ENCODE peak calls at places on chromosome 14, in nine cellular contexts. O is germinal center, C is cardiac fibroblast, X is WTC11, M is NCI-H1417, Z is activated T-helper 1 cell treated with Interleukin-2 at 50 U/mL for 16 hours, G is RCC 7860, V is dermis blood vessel endothelial cell, H is HEK293T. J is an unnamed sample.

GRCh38 chr14:77024171-77024627 is 4.3 kb downstream of the IRF2BPL start:
- DNase-seq in O (no peak), C (peak; percentile 34), X (peak; percentile 89), M (peak; percentile 90), Z (peak; percentile 52), G (no peak), V (no peak), H (no peak), J (no peak)

GRCh38 chr14:61662437-61663311 is 32.6 kb upstream of the HIF1A start:
- DNase-seq in O (peak; percentile 54), C (peak; percentile 89), X (no peak), M (no peak), Z (peak; percentile 24), G (peak; percentile 84), V (peak; percentile 46), H (no peak), J (peak; percentile 86)

GRCh38 chr14:96409701-96410100 is 17.8 kb downstream of the AK7 start:
- DNase-seq in O (no peak), C (no peak), X (no peak), M (no peak), Z (no peak), G (peak; percentile 49), V (peak; percentile 76), H (no peak), J (no peak)

GRCh38 chr14:33669111-33669510 is 281.8 kb downstream of the EGLN3 start:
- DNase-seq in O (no peak), C (peak; percentile 38), X (no peak), M (no peak), Z (no peak), G (no peak), V (no peak), H (no peak), J (no peak)

GRCh38 chr14:100899841-100900771 is 3.4 kb downstream of the RTL1 start:
- DNase-seq in O (no peak), C (no peak), X (peak; percentile 21), M (peak; percentile 76), Z (no peak), G (no peak), V (peak; percentile 20), H (no peak), J (no peak)

GRCh38 chr14:75523771-75524171 is 1.5 kb downstream of the BATF start:
- DNase-seq in O (no peak), C (peak; percentile 62), X (no peak), M (no peak), Z (no peak), G (no peak), V (peak; percentile 89), H (no peak), J (no peak)

GRCh38 chr14:30211326-30211725 is 283.7 kb upstream of the PRKD1 start:
- DNase-seq in O (no peak), C (peak; percentile 68), X (no peak), M (no peak), Z (no peak), G (no peak), V (no peak), H (no peak), J (no peak)

GRCh38 chr14:85934123-85934885 is 404.4 kb downstream of the FLRT2 start:
- DNase-seq in O (peak; percentile 2), C (peak; percentile 39), X (no peak), M (peak; percentile 47), Z (peak; percentile 22), G (peak; percentile 49), V (peak; percentile 27), H (no peak), J (peak; percentile 64)

GRCh38 chr14:31690056-31690455 is 128.9 kb downstream of the NUBPL start:
- DNase-seq in O (no peak), C (no peak), X (no peak), M (no peak), Z (no peak), G (no peak), V (no peak), H (no peak), J (no peak)

GRCh38 chr14:73634333-73634833 is 10.4 kb upstream of the DNAL1 start:
- DNase-seq in O (no peak), C (peak; percentile 12), X (peak; percentile 92), M (peak; percentile 81), Z (no peak), G (no peak), V (peak; percentile 60), H (no peak), J (no peak)

GRCh38 chr14:35385042-35385839 is 19.3 kb downstream of the NFKBIA start:
- DNase-seq in O (no peak), C (peak; percentile 90), X (no peak), M (peak; percentile 68), Z (no peak), G (peak; percentile 86), V (no peak), H (no peak), J (no peak)

GRCh38 chr14:25836647-25837046 is 761.2 kb downstream of the NOVA1 start:
- DNase-seq in O (no peak), C (no peak), X (no peak), M (peak; percentile 5), Z (no peak), G (no peak), V (no peak), H (no peak), J (no peak)

GRCh38 chr14:65369560-65369959 is 43.0 kb upstream of the FUT8 start:
- DNase-seq in O (no peak), C (no peak), X (no peak), M (no peak), Z (no peak), G (no peak), V (no peak), H (no peak), J (no peak)

GRCh38 chr14:27175489-27175888 is 577.7 kb upstream of the NOVA1 start:
- DNase-seq in O (no peak), C (no peak), X (no peak), M (no peak), Z (no peak), G (no peak), V (no peak), H (no peak), J (no peak)

GRCh38 chr14:52061890-52062289 is 7.0 kb downstream of the NID2 start:
- DNase-seq in O (no peak), C (no peak), X (no peak), M (no peak), Z (no peak), G (no peak), V (no peak), H (no peak), J (no peak)

GRCh38 chr14:22900088-22900799 is 17.2 kb downstream of the REM2 start:
- DNase-seq in O (peak; percentile 68), C (peak; percentile 85), X (peak; percentile 28), M (peak; percentile 27), Z (no peak), G (peak; percentile 22), V (peak; percentile 85), H (peak; percentile 65), J (no peak)

GRCh38 chr14:61107148-61107641 is 126.2 kb downstream of the SLC38A6 start:
- DNase-seq in O (no peak), C (peak; percentile 51), X (no peak), M (no peak), Z (no peak), G (no peak), V (no peak), H (no peak), J (no peak)

GRCh38 chr14:105337966-105338365 is 23.4 kb downstream of the PACS2 start:
- DNase-seq in O (no peak), C (no peak), X (no peak), M (no peak), Z (no peak), G (no peak), V (peak; percentile 56), H (no peak), J (peak; percentile 45)

GRCh38 chr14:103548463-103549351 is 13.8 kb downstream of the BAG5 start:
- DNase-seq in O (no peak), C (no peak), X (no peak), M (no peak), Z (no peak), G (no peak), V (no peak), H (no peak), J (no peak)

GRCh38 chr14:101980700-101981099 is 16.3 kb downstream of the DYNC1H1 start:
- DNase-seq in O (no peak), C (peak; percentile 99), X (no peak), M (no peak), Z (no peak), G (peak; percentile 77), V (peak; percentile 96), H (no peak), J (peak; percentile 74)

GRCh38 chr14:59695198-59695597 is 118.6 kb upstream of the CCDC175 start:
- DNase-seq in O (no peak), C (peak; percentile 18), X (no peak), M (no peak), Z (no peak), G (no peak), V (no peak), H (no peak), J (no peak)

GRCh38 chr14:67996235-67996634 is 176.7 kb downstream of the RAD51B start:
- DNase-seq in O (no peak), C (no peak), X (no peak), M (no peak), Z (no peak), G (no peak), V (no peak), H (no peak), J (no peak)

GRCh38 chr14:77885363-77885762 is 85.5 kb downstream of the ADCK1 start:
- DNase-seq in O (no peak), C (no peak), X (no peak), M (no peak), Z (no peak), G (no peak), V (no peak), H (no peak), J (no peak)

GRCh38 chr14:42499137-42499536 is 892.5 kb downstream of the LRFN5 start:
- DNase-seq in O (no peak), C (no peak), X (no peak), M (no peak), Z (no peak), G (no peak), V (no peak), H (no peak), J (no peak)

GRCh38 chr14:102586420-102587119 is 5.9 kb upstream of the RCOR1 start:
- DNase-seq in O (no peak), C (no peak), X (no peak), M (no peak), Z (no peak), G (no peak), V (no peak), H (no peak), J (no peak)

GRCh38 chr14:78974691-78975090 is 804.5 kb downstream of the NRXN3 start:
- DNase-seq in O (no peak), C (peak; percentile 89), X (no peak), M (no peak), Z (no peak), G (no peak), V (peak; percentile 92), H (no peak), J (no peak)

GRCh38 chr14:23485311-23485710 is 15.8 kb downstream of the NGDN start:
- DNase-seq in O (no peak), C (no peak), X (no peak), M (no peak), Z (no peak), G (no peak), V (no peak), H (no peak), J (no peak)

GRCh38 chr14:52873694-52874093 is 77.2 kb downstream of the FERMT2 start:
- DNase-seq in O (no peak), C (peak; percentile 73), X (no peak), M (no peak), Z (no peak), G (no peak), V (no peak), H (no peak), J (no peak)

GRCh38 chr14:32939254-32940065 is 781 bp downstream of the NPAS3 start:
- DNase-seq in O (no peak), C (peak; percentile 81), X (peak; percentile 77), M (peak; percentile 88), Z (no peak), G (no peak), V (peak; percentile 71), H (peak; percentile 63), J (no peak)

GRCh38 chr14:44961730-44962572 is at the start of the genes KLHL28 and TOGARAM1:
- DNase-seq in O (peak; percentile 96), C (peak; percentile 100), X (peak; percentile 95), M (peak; percentile 98), Z (peak; percentile 91), G (peak; percentile 94), V (peak; percentile 100), H (peak; percentile 91), J (peak; percentile 99)

GRCh38 chr14:81269100-81269978 is 48.6 kb upstream of the GTF2A1 start:
- DNase-seq in O (peak; percentile 67), C (peak; percentile 82), X (no peak), M (peak; percentile 51), Z (no peak), G (peak; percentile 53), V (peak; percentile 76), H (peak; percentile 68), J (no peak)